ENCODE peak calls at places on chromosome 10, in nine cellular contexts. M, G, F, S, N, C, V, J and T are unnamed samples.
A peak's percentile ranks its signal among the peaks of the same experiment; 100 is the strongest.

GRCh38 chr10:50988792-50989191 is 85.5 kb upstream of the PRKG1 start:
- DNase-seq in V (no peak), G (no peak), S (no peak), C (no peak), F (no peak), J (peak; percentile 70), N (no peak), M (peak; percentile 29), T (peak; percentile 34)

GRCh38 chr10:77165445-77166316 is 471.9 kb downstream of the KCNMA1 start:
- DNase-seq in J (peak; percentile 89), S (peak; percentile 65), M (peak; percentile 53), C (peak; percentile 33), N (peak; percentile 38), V (peak; percentile 54), F (peak; percentile 4), G (peak; percentile 57), T (peak; percentile 57)

GRCh38 chr10:1549591-1550290 is 187.6 kb downstream of the ADARB2 start:
- DNase-seq in N (no peak), J (no peak), M (no peak), V (no peak), G (no peak), F (no peak), C (no peak), S (no peak), T (no peak)

GRCh38 chr10:61285749-61286148 is 167.4 kb downstream of the TMEM26 start:
- DNase-seq in V (peak; percentile 12), M (no peak), G (no peak), F (no peak), N (no peak), J (no peak), C (no peak), S (no peak), T (no peak)

GRCh38 chr10:59750155-59750945 is 2.9 kb downstream of the MRLN start:
- DNase-seq in M (no peak), N (no peak), C (no peak), S (no peak), G (no peak), F (no peak), V (no peak), J (no peak), T (no peak)

GRCh38 chr10:48880016-48880705 is 59.5 kb downstream of the LRRC18 start:
- DNase-seq in V (no peak), C (no peak), S (no peak), G (no peak), N (no peak), M (no peak), J (no peak), F (no peak), T (no peak)

GRCh38 chr10:78277267-78277666 is 243.6 kb downstream of the RPS24 start:
- DNase-seq in V (no peak), F (no peak), M (no peak), C (no peak), S (no peak), N (no peak), J (no peak), G (no peak), T (no peak)

GRCh38 chr10:86759073-86759672 is 2.8 kb downstream of the BMPR1A start:
- DNase-seq in G (no peak), S (no peak), V (no peak), M (peak; percentile 13), N (no peak), J (peak; percentile 43), F (no peak), C (no peak), T (no peak)

GRCh38 chr10:22624289-22624738 is 90.1 kb downstream of the PIP4K2A start:
- DNase-seq in G (peak; percentile 29), J (peak; percentile 86), C (no peak), N (no peak), V (no peak), S (no peak), M (peak; percentile 80), F (no peak), T (peak; percentile 95)

GRCh38 chr10:77392851-77393250 is 244.8 kb downstream of the KCNMA1 start:
- DNase-seq in C (peak; percentile 98), J (peak; percentile 87), S (no peak), F (no peak), V (no peak), M (peak; percentile 77), G (peak; percentile 97), N (no peak), T (peak; percentile 86)

GRCh38 chr10:19825690-19826089 is 9.5 kb downstream of the PLXDC2 start:
- DNase-seq in F (no peak), C (no peak), G (no peak), N (no peak), S (no peak), J (no peak), V (no peak), M (no peak), T (no peak)

GRCh38 chr10:26556756-26557640 is 118.9 kb downstream of the APBB1IP start:
- DNase-seq in M (peak; percentile 53), J (peak; percentile 71), V (peak; percentile 33), N (peak; percentile 18), C (peak; percentile 6), F (no peak), S (no peak), G (peak; percentile 51), T (peak; percentile 65)

GRCh38 chr10:98363188-98363587 is 51.8 kb downstream of the PYROXD2 start:
- DNase-seq in C (no peak), M (no peak), F (no peak), V (peak; percentile 21), G (no peak), J (no peak), S (no peak), N (no peak), T (no peak)

GRCh38 chr10:96512997-96513685 is 585 bp downstream of the TLL2 start:
- DNase-seq in V (peak; percentile 17), M (no peak), N (no peak), S (no peak), G (no peak), C (no peak), F (peak; percentile 12), J (peak; percentile 77), T (no peak)

GRCh38 chr10:44968101-44968886 is 8.7 kb downstream of the RASSF4 start:
- DNase-seq in G (no peak), M (no peak), N (no peak), J (peak; percentile 77), V (no peak), S (peak; percentile 29), C (no peak), F (no peak), T (no peak)